ENCODE peak calls at places on chromosomes 4 and X, in four cellular contexts. J, A, N and Z are unnamed samples.

GRCh38 chrX:16512401-16512776 is 137.6 kb upstream of the S100G start:
- DNase-seq in A (no peak), J (no peak), N (no peak), Z (no peak)

GRCh38 chr4:24604558-24605214 is 20.3 kb upstream of the DHX15 start:
- DNase-seq in N (no peak), A (no peak), J (peak), Z (no peak)

GRCh38 chr4:82415922-82416365 is 14.3 kb downstream of the HNRNPDL start:
- DNase-seq in N (no peak), J (no peak), A (no peak), Z (no peak)

GRCh38 chrX:56798866-56799864 is 70.1 kb downstream of the NBDY start:
- DNase-seq in N (no peak), A (no peak), J (no peak), Z (no peak)

GRCh38 chr4:55172694-55173287 is 47.4 kb upstream of the KDR start:
- DNase-seq in J (peak), A (no peak), N (no peak), Z (no peak)

GRCh38 chrX:24577091-24577490 is 70.1 kb downstream of the PCYT1B start:
- DNase-seq in J (no peak), A (no peak), N (no peak), Z (no peak)

GRCh38 chr4:75289843-75290616 is 224.2 kb downstream of the RCHY1 start:
- DNase-seq in J (no peak), N (no peak), A (peak), Z (no peak)

GRCh38 chr4:101593666-101594065 is 196.9 kb upstream of the BANK1 start:
- DNase-seq in J (no peak), N (no peak), A (no peak), Z (peak)

GRCh38 chr4:119041951-119042560 is 93.6 kb upstream of the MYOZ2 start:
- DNase-seq in N (peak), A (peak), J (peak), Z (peak)

GRCh38 chrX:53438174-53438831 is 4.1 kb upstream of the HSD17B10 start:
- DNase-seq in N (no peak), J (no peak), A (no peak), Z (no peak)

GRCh38 chrX:120281021-120281624 is 30.1 kb downstream of the TMEM255A start:
- DNase-seq in N (no peak), J (no peak), A (no peak), Z (no peak)

GRCh38 chr4:7519638-7520373 is 85.1 kb upstream of the PSAPL1 start:
- DNase-seq in J (no peak), N (no peak), A (no peak), Z (no peak)

GRCh38 chr4:43680416-43680815 is 768.2 kb downstream of the KCTD8 start:
- DNase-seq in N (no peak), J (no peak), A (no peak), Z (no peak)

GRCh38 chr4:173294444-173294843 is 39.7 kb downstream of the HMGB2 start:
- DNase-seq in J (no peak), A (no peak), N (no peak), Z (no peak)

GRCh38 chr4:120524237-120524636 is 398.3 kb downstream of the PRDM5 start:
- DNase-seq in J (no peak), N (no peak), A (no peak), Z (no peak)

GRCh38 chrX:10620121-10620699 is at the start of gene MID1:
- DNase-seq in N (peak), A (no peak), J (peak), Z (peak)

GRCh38 chr4:177448850-177449249 is 6.6 kb upstream of the AGA start:
- DNase-seq in A (no peak), N (no peak), J (no peak), Z (peak)

GRCh38 chrX:98795636-98796035 is 1614.4 kb downstream of the PCDH19 start:
- DNase-seq in A (no peak), J (no peak), N (no peak), Z (no peak)

GRCh38 chrX:39936886-39937770 is 160.6 kb downstream of the BCOR start:
- DNase-seq in N (peak), A (peak), J (no peak), Z (no peak)

GRCh38 chr4:19266566-19266965 is 985.1 kb upstream of the SLIT2 start:
- DNase-seq in N (no peak), J (no peak), A (no peak), Z (no peak)
- TF ChIP-seq FOS in N (no peak), J (no peak), A (no peak), Z (no peak)

DNA sequence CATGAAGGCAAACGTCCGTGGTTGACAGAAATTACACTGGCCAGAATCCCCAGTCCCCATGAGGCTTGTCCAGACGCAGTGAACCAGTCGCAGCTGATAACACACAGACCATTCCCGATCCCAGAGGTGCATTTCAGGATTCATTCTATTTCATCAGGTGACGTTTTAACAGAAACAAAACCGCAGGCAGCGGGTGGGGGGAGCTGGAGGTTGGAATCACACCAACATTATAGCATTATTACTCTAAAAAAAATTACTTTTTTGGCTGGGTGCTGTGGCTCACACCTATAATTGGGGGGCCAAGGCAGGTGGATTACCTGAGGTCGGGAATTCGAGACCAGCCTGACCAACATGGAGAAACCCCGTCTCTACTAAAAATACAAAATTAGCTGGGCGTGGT is 25.2 kb downstream of the NOP14 start:
- DNase-seq in N (no peak), J (no peak), A (no peak), Z (no peak)
- TF ChIP-seq FOS in N (no peak), J (no peak), A (no peak), Z (no peak)

GRCh38 chrX:2485460-2485753 is 15.4 kb downstream of the DHRSX start:
- DNase-seq in J (no peak), N (no peak), A (no peak), Z (peak)

GRCh38 chrX:2485789-2486345 is 14.9 kb downstream of the DHRSX start:
- DNase-seq in A (no peak), J (no peak), N (no peak), Z (no peak)

GRCh38 chrX:2484721-2485459 is 15.9 kb downstream of the DHRSX start:
- DNase-seq in A (no peak), J (no peak), N (no peak), Z (peak)

GRCh38 chrX:2487366-2487765 is 13.4 kb downstream of the DHRSX start:
- DNase-seq in J (no peak), N (no peak), A (no peak), Z (no peak)

DNA sequence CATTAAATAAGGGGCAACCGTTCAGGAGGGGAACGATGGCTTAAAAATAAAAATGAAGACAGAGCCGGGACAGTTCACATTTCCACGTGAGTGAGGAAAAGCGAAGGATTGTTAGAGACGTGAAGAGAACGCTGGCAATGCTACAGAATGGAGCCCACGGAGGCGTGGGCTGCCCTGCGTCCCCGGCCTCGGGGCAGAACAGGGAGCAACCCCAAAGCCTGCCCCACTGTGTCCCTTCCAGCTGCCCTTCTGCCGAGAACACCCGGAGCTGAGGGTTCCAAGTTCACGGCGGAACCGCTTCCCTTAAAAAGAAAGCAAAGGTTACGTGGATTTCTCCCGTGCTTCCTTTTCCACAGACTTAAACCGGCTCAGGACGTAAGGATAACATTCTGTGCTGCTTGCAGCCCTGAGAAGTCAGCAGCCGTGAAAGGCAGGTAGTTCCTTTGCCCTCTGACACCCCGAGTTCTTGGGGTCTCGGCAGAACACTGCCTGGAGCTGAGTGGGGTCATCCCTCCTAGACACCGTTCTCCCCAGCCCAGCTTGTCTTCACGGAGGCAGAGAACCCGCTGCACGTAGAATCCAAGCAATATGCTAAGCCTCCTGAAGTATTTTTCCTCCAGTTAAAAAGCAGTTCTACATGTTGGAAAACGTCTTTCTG is 14.2 kb downstream of the DHRSX start:
- DNase-seq in A (no peak), J (no peak), N (no peak), Z (no peak)
- TF ChIP-seq FOS in A (no peak), J (no peak), N (no peak), Z (no peak)

GRCh38 chrX:18994713-18995112 is 10.8 kb upstream of the PHKA2 start:
- DNase-seq in N (no peak), J (no peak), A (no peak), Z (peak)
- TF ChIP-seq FOS in N (no peak), J (no peak), A (no peak), Z (no peak)